ENCODE peak calls at places on chromosomes 16 and 17, in nine cellular contexts. H is ovary, X is fibroblast of the aortic adventitia, Z is heart right ventricle, U is HCT116, L is mesendoderm, I is iPS DF 6.9, F is Karpas-422, K is fibroblast of lung. R is an unnamed sample.

GRCh38 chr16:80718480-80719220 is 85.7 kb downstream of the CDYL2 start:
- DNase-seq in K (peak), U (no peak), I (no peak), X (peak), Z (no peak), H (no peak), F (peak), L (peak), R (peak)

GRCh38 chr16:50585331-50585776 is 37.2 kb downstream of the NKD1 start:
- DNase-seq in I (no peak), Z (peak), K (peak), L (no peak), H (peak), U (no peak), F (no peak), X (peak), R (no peak)

GRCh38 chr16:49834496-49835009 is 21.4 kb downstream of the ZNF423 start:
- DNase-seq in H (peak), I (no peak), L (peak), U (no peak), F (no peak), Z (peak), X (no peak), K (no peak), R (no peak)

GRCh38 chr17:82227629-82228277 is 1.1 kb upstream of the SLC16A3 start:
- DNase-seq in H (no peak), U (no peak), K (no peak), L (no peak), Z (no peak), X (no peak), I (no peak), F (no peak), R (no peak)

GRCh38 chr17:67558740-67559380 is 158.9 kb upstream of the NOL11 start:
- DNase-seq in U (no peak), K (no peak), H (no peak), Z (no peak), X (peak), I (no peak), L (peak), F (no peak), R (no peak)

GRCh38 chr17:1474402-1475189 is 17.9 kb downstream of the MYO1C start:
- DNase-seq in Z (no peak), U (no peak), I (no peak), F (no peak), X (no peak), K (no peak), L (no peak), H (no peak), R (no peak)

GRCh38 chr16:66523861-66524354 is 26.0 kb downstream of the TK2 start:
- DNase-seq in F (no peak), I (no peak), L (no peak), Z (no peak), U (no peak), X (no peak), H (no peak), K (no peak), R (no peak)

GRCh38 chr17:81999587-81999974 is 22.2 kb downstream of the ASPSCR1 start:
- DNase-seq in K (no peak), U (no peak), L (no peak), H (no peak), I (no peak), Z (no peak), F (no peak), X (no peak), R (no peak)

GRCh38 chr17:28720247-28720996 is 637 bp downstream of the RPL23A start:
- DNase-seq in H (no peak), U (no peak), L (peak), I (no peak), F (peak), K (no peak), Z (no peak), X (no peak), R (no peak)

GRCh38 chr17:8163978-8164814 is 1.4 kb upstream of the VAMP2 start:
- DNase-seq in X (peak), L (peak), U (no peak), H (peak), Z (peak), I (no peak), F (peak), K (peak), R (no peak)

GRCh38 chr16:10981697-10982216 is 37.4 kb downstream of the CLEC16A start:
- DNase-seq in Z (no peak), H (no peak), I (no peak), L (peak), F (peak), U (peak), K (no peak), X (no peak), R (no peak)

GRCh38 chr16:19595043-19595767 is 39.7 kb downstream of the VPS35L start:
- DNase-seq in Z (peak), U (no peak), H (peak), F (peak), I (no peak), L (peak), X (peak), K (peak), R (no peak)

GRCh38 chr17:8212312-8213180 is 2.2 kb upstream of the AURKB start:
- DNase-seq in I (no peak), L (no peak), Z (no peak), X (no peak), K (no peak), U (no peak), H (no peak), F (no peak), R (no peak)

GRCh38 chr16:54479546-54479945 is 193.0 kb upstream of the IRX3 start:
- DNase-seq in U (no peak), F (no peak), K (no peak), X (no peak), Z (no peak), L (no peak), I (no peak), H (no peak), R (no peak)

GRCh38 chr17:19747829-19748806 is at the start of gene ALDH3A1:
- DNase-seq in I (no peak), H (no peak), L (no peak), F (no peak), Z (no peak), U (no peak), X (no peak), K (no peak), R (no peak)

GRCh38 chr17:48037036-48037881 is at the start of gene COPZ2:
- DNase-seq in L (no peak), I (no peak), H (peak), X (peak), F (peak), K (peak), U (no peak), Z (peak), R (no peak)

GRCh38 chr16:12157510-12158093 is 181.1 kb downstream of the SNX29 start:
- DNase-seq in H (no peak), X (peak), L (peak), F (no peak), U (no peak), Z (no peak), I (no peak), K (peak), R (no peak)

GRCh38 chr17:45857977-45858708 is 13.5 kb downstream of the SPPL2C start:
- DNase-seq in X (peak), K (peak), F (no peak), L (peak), Z (no peak), U (no peak), I (peak), H (no peak), R (no peak)

GRCh38 chr17:77857613-77858012 is 100.9 kb upstream of the TNRC6C start:
- DNase-seq in I (no peak), K (peak), Z (no peak), H (no peak), X (no peak), F (no peak), U (no peak), L (no peak), R (no peak)

GRCh38 chr17:1485311-1485747 is 7.2 kb downstream of the MYO1C start:
- DNase-seq in Z (peak), X (no peak), U (no peak), L (peak), I (no peak), H (peak), F (peak), K (no peak), R (no peak)

GRCh38 chr16:50842013-50842505 is 100.2 kb downstream of the CYLD start:
- DNase-seq in U (no peak), K (no peak), F (no peak), I (no peak), X (no peak), Z (no peak), H (no peak), L (no peak), R (no peak)

GRCh38 chr17:15931394-15931793 is 13.5 kb upstream of the ADORA2B start:
- DNase-seq in F (no peak), I (no peak), X (no peak), U (no peak), L (no peak), Z (no peak), H (no peak), K (no peak), R (no peak)

GRCh38 chr17:21029032-21029431 is 13.8 kb downstream of the USP22 start:
- DNase-seq in L (no peak), I (no peak), U (no peak), X (peak), F (no peak), Z (no peak), H (peak), K (peak), R (peak)

GRCh38 chr17:32854834-32855389 is 22.0 kb downstream of the MYO1D start:
- DNase-seq in K (no peak), L (no peak), Z (no peak), I (no peak), X (no peak), H (no peak), F (no peak), U (no peak), R (no peak)

GRCh38 chr16:49800876-49801275 is 55.0 kb downstream of the ZNF423 start:
- DNase-seq in I (no peak), X (no peak), F (no peak), L (no peak), Z (no peak), H (no peak), U (no peak), K (no peak), R (no peak)

GRCh38 chr16:19089410-19089955 is 22.1 kb downstream of the COQ7 start:
- DNase-seq in I (no peak), U (no peak), Z (no peak), F (peak), H (no peak), K (no peak), X (no peak), L (no peak), R (no peak)

GRCh38 chr17:34740936-34741515 is 161.6 kb downstream of the TMEM132E start:
- DNase-seq in U (no peak), I (no peak), K (no peak), X (no peak), H (no peak), Z (no peak), L (no peak), F (no peak), R (no peak)

GRCh38 chr16:35797811-35798210 is 2338.4 kb downstream of the TP53TG3F start:
- DNase-seq in F (no peak), H (no peak), U (no peak), I (no peak), Z (no peak), L (no peak), X (no peak), K (no peak), R (no peak)

GRCh38 chr16:65548470-65548869 is 426.6 kb upstream of the CDH11 start:
- DNase-seq in H (no peak), U (no peak), F (no peak), L (peak), X (no peak), K (no peak), Z (no peak), I (no peak), R (no peak)

GRCh38 chr16:82585675-82586074 is 41.1 kb upstream of the CDH13 start:
- DNase-seq in L (peak), F (no peak), X (no peak), I (no peak), K (peak), Z (no peak), U (no peak), H (no peak), R (peak)

GRCh38 chr16:86075839-86076440 is 177.0 kb downstream of the IRF8 start:
- DNase-seq in L (no peak), U (no peak), K (no peak), I (no peak), H (no peak), X (no peak), F (no peak), Z (no peak), R (no peak)

GRCh38 chr16:4695473-4696171 is 2.3 kb downstream of the NUDT16L1 start:
- DNase-seq in Z (no peak), L (no peak), H (peak), K (no peak), I (no peak), F (no peak), X (no peak), U (no peak), R (no peak)

GRCh38 chr17:63460018-63460417 is 13.9 kb upstream of the CYB561 start:
- DNase-seq in X (no peak), L (no peak), H (no peak), K (no peak), U (no peak), Z (no peak), F (no peak), I (no peak), R (no peak)

GRCh38 chr16:70687172-70687531 is 1.3 kb upstream of the MTSS2 start:
- DNase-seq in U (no peak), F (no peak), X (no peak), K (no peak), L (no peak), Z (no peak), H (no peak), I (no peak), R (no peak)

GRCh38 chr16:70684146-70685060 is 1.4 kb downstream of the MTSS2 start:
- DNase-seq in U (no peak), I (no peak), Z (no peak), L (no peak), H (no peak), X (no peak), K (no peak), F (no peak), R (no peak)

GRCh38 chr16:70686376-70687171 is 721 bp upstream of the MTSS2 start:
- DNase-seq in H (no peak), Z (no peak), K (no peak), X (no peak), L (no peak), I (no peak), F (no peak), U (no peak), R (no peak)

GRCh38 chr16:70685061-70685937 is 554 bp downstream of the MTSS2 start:
- DNase-seq in X (no peak), U (no peak), F (no peak), H (no peak), Z (no peak), L (peak), I (no peak), K (no peak), R (no peak)

DNA sequence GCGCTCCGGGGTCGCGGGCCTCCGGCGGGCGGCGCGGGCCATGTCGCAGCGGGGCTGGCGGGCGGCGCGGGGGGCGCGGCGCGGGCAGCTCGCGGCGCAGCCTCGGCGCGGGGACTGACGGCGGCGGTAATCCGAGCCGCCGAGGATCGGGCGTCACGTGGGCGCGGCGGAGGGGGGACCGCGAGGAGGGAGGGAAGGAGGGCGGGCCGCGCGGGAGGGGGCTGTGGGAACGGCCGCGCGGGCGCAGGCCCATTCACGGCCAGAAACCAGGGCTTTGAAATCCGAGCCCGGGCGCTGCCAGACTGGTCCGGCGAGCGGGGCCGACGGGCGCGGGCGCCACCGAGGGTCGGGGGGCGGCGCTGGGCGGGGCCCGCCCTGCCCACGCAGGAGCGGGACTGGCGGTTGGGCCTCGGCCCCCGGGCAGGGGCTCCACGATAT is at the start of gene MTSS2:
- DNase-seq in H (peak), K (peak), X (peak), F (no peak), Z (peak), U (peak), I (no peak), L (peak), R (peak)
- H3K4me3 ChIP-seq in H (peak), K (peak), X (peak), F (no peak), Z (peak), U (peak), I (peak), L (peak), R (peak)

GRCh38 chr17:80970044-80970761 is 21.4 kb upstream of the CHMP6 start:
- DNase-seq in I (no peak), K (no peak), F (peak), X (no peak), U (no peak), Z (peak), H (no peak), L (peak), R (no peak)
- H3K4me3 ChIP-seq in I (no peak), K (no peak), F (no peak), X (no peak), U (no peak), Z (no peak), H (no peak), L (no peak), R (no peak)

GRCh38 chr17:10196936-10197335 is 1.5 kb downstream of the GAS7 start:
- DNase-seq in Z (no peak), U (no peak), I (no peak), F (no peak), L (no peak), H (no peak), X (no peak), K (no peak), R (no peak)
- H3K4me3 ChIP-seq in Z (peak), U (no peak), I (no peak), F (no peak), L (no peak), H (peak), X (no peak), K (peak), R (peak)

GRCh38 chr17:39208893-39209292 is 8.8 kb downstream of the RPL19 start:
- DNase-seq in H (no peak), Z (no peak), X (no peak), F (peak), K (no peak), L (peak), I (no peak), U (no peak), R (no peak)

GRCh38 chr17:39208136-39208535 is 8.1 kb downstream of the RPL19 start:
- DNase-seq in F (peak), L (no peak), Z (no peak), X (no peak), K (no peak), I (no peak), H (no peak), U (no peak), R (no peak)

GRCh38 chr17:39212200-39212810 is 12.2 kb downstream of the RPL19 start:
- DNase-seq in U (no peak), F (no peak), K (no peak), L (no peak), I (no peak), X (no peak), H (no peak), Z (no peak), R (no peak)

GRCh38 chr17:39210093-39210434 is 10.0 kb downstream of the RPL19 start:
- DNase-seq in L (no peak), F (no peak), H (no peak), U (no peak), X (no peak), K (no peak), I (no peak), Z (no peak), R (no peak)

GRCh38 chr17:39209317-39210092 is 9.4 kb downstream of the RPL19 start:
- DNase-seq in I (no peak), U (no peak), X (peak), Z (peak), L (peak), H (peak), F (peak), K (peak), R (no peak)
- H3K4me3 ChIP-seq in I (peak), U (no peak), X (peak), Z (peak), L (peak), H (peak), F (peak), K (no peak), R (peak)